ENCODE peak calls at places on chromosomes 5 and 9, in six cellular contexts. U is endothelial cell; V is A673; W is activated CD8-positive, alpha-beta T cell treated with anti-CD3 and anti-CD28 coated beads for 36 hours; L is upper lobe of left lung; J is BJ. Z is an unnamed sample.

GRCh38 chr9:134962065-134962997 is 44.6 kb upstream of the FCN1 start:
- DNase-seq in J (no peak), V (no peak), U (no peak), L (peak), W (no peak), Z (no peak)

GRCh38 chr5:148996270-148996669 is 66.6 kb downstream of the SH3TC2 start:
- DNase-seq in U (no peak), L (no peak), V (no peak), W (no peak), J (no peak), Z (no peak)

GRCh38 chr5:54383225-54383624 is 72.3 kb upstream of the HSPB3 start:
- DNase-seq in V (no peak), U (no peak), J (no peak), W (no peak), L (no peak), Z (no peak)

GRCh38 chr9:133763272-133764183 is 25.4 kb upstream of the SARDH start:
- DNase-seq in W (no peak), U (no peak), V (no peak), L (peak), J (no peak), Z (peak)

GRCh38 chr5:107670028-107670926 is 460 bp downstream of the EFNA5 start:
- DNase-seq in W (peak), V (peak), J (no peak), U (peak), L (no peak), Z (no peak)

GRCh38 chr5:136511046-136511445 is 145.7 kb upstream of the TRPC7 start:
- DNase-seq in J (no peak), V (no peak), W (no peak), L (no peak), U (no peak), Z (no peak)

GRCh38 chr5:66840527-66841013 is 244.4 kb downstream of the MAST4 start:
- DNase-seq in U (no peak), J (no peak), L (no peak), V (no peak), W (peak), Z (no peak)

GRCh38 chr9:21326526-21327139 is 8.6 kb downstream of the KLHL9 start:
- DNase-seq in W (no peak), V (peak), L (no peak), J (no peak), U (no peak), Z (peak)

DNA sequence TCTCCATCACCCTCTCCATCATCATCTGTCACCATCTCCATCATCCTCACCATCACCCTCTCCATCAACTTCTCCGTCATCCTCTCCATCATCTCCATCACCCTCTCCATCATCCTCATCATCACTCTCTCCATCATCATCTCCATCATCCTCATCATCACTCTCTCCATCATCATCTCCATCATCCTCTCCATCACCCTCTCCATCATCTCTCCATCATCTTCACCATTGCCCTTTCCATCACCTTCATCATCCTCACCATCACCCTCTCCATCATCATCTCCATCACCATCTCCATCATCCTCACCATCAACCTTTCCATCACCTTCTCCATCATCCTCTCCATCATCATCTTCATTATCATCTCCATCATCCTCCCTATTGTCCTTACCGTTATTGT is 565.5 kb upstream of the SGCD start:
- DNase-seq in W (no peak), J (no peak), U (no peak), L (no peak), V (no peak), Z (no peak)
- TF ChIP-seq CTCF in W (no peak), J (no peak), U (no peak), L (no peak), V (no peak), Z (no peak)

GRCh38 chr9:84849049-84849448 is 179.5 kb downstream of the NTRK2 start:
- DNase-seq in L (no peak), J (no peak), W (no peak), U (no peak), V (no peak), Z (no peak)
- TF ChIP-seq CTCF in L (no peak), J (no peak), W (no peak), U (no peak), V (no peak), Z (no peak)

DNA sequence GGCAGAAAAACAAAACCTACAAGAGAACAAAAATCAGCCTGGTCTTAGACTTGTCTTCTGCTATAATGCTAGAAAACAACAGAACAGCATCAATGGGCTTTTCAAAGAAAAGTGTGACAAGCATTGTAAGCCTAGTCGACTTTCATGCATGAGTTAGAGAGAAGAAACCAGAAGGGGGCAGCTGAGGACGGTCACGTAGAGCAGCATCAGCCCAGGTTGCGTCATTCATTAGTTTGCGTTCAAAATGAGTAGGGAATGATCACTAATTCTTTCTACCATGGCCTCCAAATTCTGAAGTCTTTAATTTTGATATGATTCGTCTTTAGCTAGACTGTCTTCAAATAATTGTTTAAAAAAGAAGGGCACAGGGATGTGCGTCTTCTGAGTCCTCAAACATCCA is 4.7 kb upstream of the ISCA1 start:
- DNase-seq in L (no peak), J (no peak), V (peak), U (peak), W (peak), Z (no peak)
- TF ChIP-seq CTCF in L (no peak), J (peak), V (peak), U (peak), W (peak), Z (peak)

GRCh38 chr9:126595982-126596381 is 17.7 kb upstream of the LMX1B start:
- DNase-seq in U (no peak), L (no peak), V (no peak), J (no peak), W (no peak), Z (no peak)
- TF ChIP-seq CTCF in U (no peak), L (no peak), V (no peak), J (no peak), W (no peak), Z (no peak)

GRCh38 chr9:112925058-112925641 is 34.5 kb upstream of the SLC46A2 start:
- DNase-seq in U (peak), L (no peak), W (peak), V (peak), J (no peak), Z (peak)
- TF ChIP-seq CTCF in U (peak), L (no peak), W (peak), V (peak), J (peak), Z (peak)

DNA sequence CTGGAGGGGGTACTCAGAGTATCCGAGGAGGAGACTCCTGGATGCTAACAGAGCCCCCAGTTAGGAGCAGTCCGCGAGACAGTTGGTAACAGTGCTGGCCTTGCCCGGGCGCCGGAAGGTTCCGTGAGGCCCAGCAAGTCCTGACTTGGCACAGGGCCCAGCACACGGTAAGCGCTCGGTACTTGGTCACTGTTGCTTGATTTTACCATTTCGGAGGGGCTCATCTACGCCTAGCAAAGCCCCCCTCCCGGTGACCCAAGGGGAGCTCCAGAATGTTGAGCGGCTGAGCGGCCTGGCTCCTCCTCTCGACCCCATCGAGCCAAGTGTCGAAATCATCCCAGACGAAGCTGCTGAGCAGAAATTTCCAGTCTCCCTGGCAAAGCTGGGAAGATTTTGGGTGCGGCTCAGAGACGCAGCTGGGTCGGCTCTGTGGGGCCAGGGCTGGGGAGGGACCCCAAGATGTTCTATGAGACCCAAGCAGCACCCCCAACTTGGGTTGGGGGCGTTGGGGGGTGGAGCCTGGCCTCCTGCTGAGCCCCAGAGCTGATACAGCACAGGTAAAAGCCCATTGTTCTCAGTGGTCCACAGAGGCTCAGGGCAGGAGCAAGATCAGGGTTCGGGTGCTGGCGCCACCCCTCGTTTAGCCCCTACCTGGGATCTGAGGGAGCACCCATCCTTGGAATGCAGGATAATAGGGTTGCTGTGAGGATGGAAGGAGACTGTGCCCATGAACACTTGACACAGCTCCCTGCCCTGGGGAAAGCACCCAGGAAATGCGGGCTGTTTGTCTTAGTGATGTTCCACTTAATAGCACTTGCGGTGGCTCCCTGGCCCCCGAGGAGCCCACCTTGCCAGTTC is 137.2 kb downstream of the C9orf50 start:
- DNase-seq in V (peak), J (peak), W (peak), U (no peak), L (peak), Z (peak)
- TF ChIP-seq CTCF in V (no peak), J (no peak), W (no peak), U (no peak), L (no peak), Z (no peak)

GRCh38 chr5:78361226-78361993 is 993 bp downstream of the SCAMP1 start:
- DNase-seq in V (peak), J (no peak), U (peak), L (peak), W (no peak), Z (peak)
- TF ChIP-seq CTCF in V (no peak), J (peak), U (no peak), L (no peak), W (peak), Z (peak)

GRCh38 chr9:98256632-98257218 is 1.3 kb upstream of the TBC1D2 start:
- DNase-seq in V (peak), U (no peak), J (no peak), W (peak), L (peak), Z (no peak)

GRCh38 chr9:98260635-98261034 is 5.2 kb upstream of the TBC1D2 start:
- DNase-seq in L (no peak), J (no peak), W (no peak), U (no peak), V (no peak), Z (no peak)

GRCh38 chr9:98262056-98262455 is 6.6 kb upstream of the TBC1D2 start:
- DNase-seq in U (no peak), W (no peak), V (no peak), L (no peak), J (no peak), Z (no peak)

GRCh38 chr9:98263080-98263479 is 7.6 kb upstream of the TBC1D2 start:
- DNase-seq in U (no peak), W (no peak), J (no peak), V (no peak), L (no peak), Z (no peak)

GRCh38 chr9:98259791-98260190 is 4.3 kb upstream of the TBC1D2 start:
- DNase-seq in V (no peak), U (no peak), W (no peak), L (no peak), J (no peak), Z (no peak)
- TF ChIP-seq CTCF in V (no peak), U (no peak), W (no peak), L (no peak), J (peak), Z (peak)

GRCh38 chr9:16001856-16002255 is 449.0 kb downstream of the CCDC171 start:
- DNase-seq in L (no peak), V (no peak), J (no peak), W (no peak), U (no peak), Z (peak)
- TF ChIP-seq CTCF in L (no peak), V (no peak), J (no peak), W (no peak), U (no peak), Z (no peak)

Z was measured in HFFc6.